ENCODE peak calls at places on chromosomes 5 and 9, in four cellular contexts. O is LHCN-M2, B is hepatocyte, G is SJSA1. D is an unnamed sample.

GRCh38 chr9:93315960-93316359 is 132.0 kb downstream of the WNK2 start:
- DNase-seq in G (no peak), O (no peak), B (no peak), D (no peak)

GRCh38 chr5:51397996-51398395 is 14.7 kb downstream of the ISL1 start:
- DNase-seq in B (no peak), O (no peak), G (no peak), D (no peak)

GRCh38 chr9:2427016-2427891 is 194.3 kb upstream of the VLDLR start:
- DNase-seq in O (no peak), G (no peak), B (peak; percentile 40), D (no peak)

GRCh38 chr9:132994410-132995120 is 16.1 kb downstream of the GFI1B start:
- DNase-seq in G (no peak), O (peak; percentile 54), B (peak; percentile 67), D (no peak)

GRCh38 chr5:159640921-159641320 is 275.4 kb upstream of the ADRA1B start:
- DNase-seq in O (no peak), B (no peak), G (no peak), D (no peak)

GRCh38 chr5:126864042-126864688 is 87.2 kb downstream of the LMNB1 start:
- DNase-seq in B (no peak), G (no peak), O (no peak), D (no peak)

GRCh38 chr5:131769337-131769736 is 27.5 kb downstream of the FNIP1 start:
- DNase-seq in G (no peak), O (peak; percentile 25), B (no peak), D (no peak)

GRCh38 chr9:38227061-38227540 is 158.1 kb upstream of the SHB start:
- DNase-seq in G (peak; percentile 76), O (peak; percentile 26), B (peak; percentile 90), D (no peak)

GRCh38 chr5:72619251-72619650 is 112.0 kb upstream of the ZNF366 start:
- DNase-seq in B (no peak), G (no peak), O (no peak), D (no peak)

GRCh38 chr9:110476251-110476650 is 103.3 kb downstream of the SVEP1 start:
- DNase-seq in G (no peak), B (no peak), O (no peak), D (no peak)

GRCh38 chr9:136122425-136123383 is 4.0 kb upstream of the TMEM250 start:
- DNase-seq in B (peak; percentile 84), O (peak; percentile 34), G (peak; percentile 57), D (no peak)

GRCh38 chr5:59450245-59450644 is 443.3 kb downstream of the PDE4D start:
- DNase-seq in B (no peak), O (no peak), G (no peak), D (no peak)

GRCh38 chr5:6359941-6360683 is 18.2 kb downstream of the MED10 start:
- DNase-seq in G (no peak), O (no peak), B (no peak), D (no peak)

GRCh38 chr9:109918359-109919163 is 138.6 kb downstream of the PALM2AKAP2 start:
- DNase-seq in G (no peak), O (no peak), B (no peak), D (no peak)

GRCh38 chr5:1255081-1255561 is 29.9 kb downstream of the SLC6A18 start:
- DNase-seq in O (peak; percentile 26), G (no peak), B (no peak), D (no peak)

GRCh38 chr9:109122726-109123621 is 3.2 kb upstream of the TMEM245 start:
- DNase-seq in B (no peak), G (no peak), O (no peak), D (no peak)

GRCh38 chr9:81174023-81174422 is 515.3 kb downstream of the TLE1 start:
- DNase-seq in O (peak; percentile 8), G (no peak), B (no peak), D (no peak)

GRCh38 chr9:133460405-133461175 is 812 bp downstream of the CACFD1 start:
- DNase-seq in B (peak; percentile 91), O (no peak), G (no peak), D (no peak)

GRCh38 chr9:124696101-124696500 is 75.0 kb downstream of the NR6A1 start:
- DNase-seq in O (peak; percentile 62), B (no peak), G (peak; percentile 77), D (no peak)

GRCh38 chr5:168433982-168434381 is 52.3 kb upstream of the RARS1 start:
- DNase-seq in B (no peak), O (no peak), G (no peak), D (no peak)

GRCh38 chr5:131589510-131590348 is 45.3 kb downstream of the RAPGEF6 start:
- DNase-seq in G (peak; percentile 64), B (peak; percentile 76), O (peak; percentile 54), D (no peak)

GRCh38 chr5:5298841-5299543 is 123.5 kb upstream of the ICE1 start:
- DNase-seq in O (no peak), B (no peak), G (no peak), D (no peak)

GRCh38 chr5:125552486-125552885 is 806.0 kb upstream of the ZNF608 start:
- DNase-seq in B (no peak), G (no peak), O (peak; percentile 53), D (no peak)

GRCh38 chr5:173291722-173292658 is 36.2 kb downstream of the STC2 start:
- DNase-seq in O (peak; percentile 65), G (no peak), B (no peak), D (peak; percentile 55)

GRCh38 chr9:89496645-89497044 is 1.3 kb downstream of the SEMA4D start:
- DNase-seq in G (no peak), B (no peak), O (no peak), D (no peak)

GRCh38 chr5:82635561-82636288 is 357.6 kb upstream of the RPS23 start:
- DNase-seq in B (peak; percentile 69), G (no peak), O (peak; percentile 48), D (no peak)

GRCh38 chr5:14410942-14411258 is 170.7 kb upstream of the OTULINL start:
- DNase-seq in G (no peak), B (no peak), O (no peak), D (no peak)

GRCh38 chr9:127133739-127134167 is 11.3 kb upstream of the ANGPTL2 start:
- DNase-seq in B (peak; percentile 61), O (peak; percentile 86), G (peak; percentile 79), D (no peak)

GRCh38 chr5:33690736-33691135 is 201.1 kb downstream of the ADAMTS12 start:
- DNase-seq in O (peak; percentile 68), G (peak; percentile 34), B (no peak), D (peak; percentile 64)

GRCh38 chr9:87684627-87685204 is 41.2 kb upstream of the CTSL start:
- DNase-seq in O (peak; percentile 25), B (peak; percentile 71), G (peak; percentile 27), D (no peak)